ENCODE peak calls at places on chromosome 10, in five cellular contexts. S is stomach; F is iris pigment epithelial cell; W is DMS153; H is CD8-positive, alpha-beta T cell. U is an unnamed sample.
A peak's percentile ranks its signal among the peaks of the same experiment; 100 is the strongest.

GRCh38 chr10:116838143-116838725 is 11.1 kb upstream of the ENO4 start:
- DNase-seq in S (no peak), F (no peak), W (no peak), H (no peak), U (no peak)

GRCh38 chr10:21092683-21093524 is 195.8 kb upstream of the NEBL start:
- DNase-seq in S (no peak), F (peak; percentile 31), W (no peak), H (no peak), U (no peak)

GRCh38 chr10:119737827-119738226 is 12.0 kb downstream of the INPP5F start:
- DNase-seq in S (no peak), F (peak; percentile 95), W (peak; percentile 4), H (no peak), U (peak; percentile 78)

GRCh38 chr10:114523876-114524275 is 119.6 kb upstream of the AFAP1L2 start:
- DNase-seq in S (no peak), F (no peak), W (no peak), H (peak; percentile 33), U (no peak)

GRCh38 chr10:126851414-126851813 is 53.8 kb upstream of the DOCK1 start:
- DNase-seq in S (no peak), F (no peak), W (no peak), H (no peak), U (no peak)

GRCh38 chr10:93680414-93681047 is 21.9 kb downstream of the FRA10AC1 start:
- DNase-seq in S (no peak), F (peak; percentile 39), W (peak; percentile 63), H (no peak), U (peak; percentile 7)

GRCh38 chr10:106106114-106106513 is 1058.4 kb downstream of the SORCS1 start:
- DNase-seq in S (no peak), F (no peak), W (no peak), H (no peak), U (no peak)

GRCh38 chr10:66322261-66322660 is 603.6 kb upstream of the LRRTM3 start:
- DNase-seq in S (no peak), F (peak; percentile 1), W (no peak), H (no peak), U (peak; percentile 40)

GRCh38 chr10:101467286-101467770 is 113.4 kb downstream of the BTRC start:
- DNase-seq in S (no peak), F (peak; percentile 78), W (peak; percentile 84), H (peak; percentile 23), U (peak; percentile 64)

GRCh38 chr10:127848226-127848625 is 44.5 kb downstream of the CLRN3 start:
- DNase-seq in S (no peak), F (no peak), W (no peak), H (no peak), U (no peak)

GRCh38 chr10:55233505-55233904 is 432.5 kb upstream of the PCDH15 start:
- DNase-seq in S (no peak), F (no peak), W (no peak), H (no peak), U (no peak)

GRCh38 chr10:100743626-100744135 is 1.7 kb upstream of the PAX2 start:
- DNase-seq in S (peak; percentile 52), F (peak; percentile 70), W (no peak), H (peak; percentile 37), U (no peak)

GRCh38 chr10:70362357-70362756 is 20.1 kb downstream of the LRRC20 start:
- DNase-seq in S (no peak), F (no peak), W (no peak), H (no peak), U (no peak)

GRCh38 chr10:397321-398068 is 262.2 kb downstream of the ZMYND11 start:
- DNase-seq in S (no peak), F (no peak), W (no peak), H (no peak), U (peak; percentile 7)

GRCh38 chr10:8726666-8727065 is 672.2 kb downstream of the GATA3 start:
- DNase-seq in S (no peak), F (no peak), W (no peak), H (no peak), U (no peak)

GRCh38 chr10:113099431-113100298 is 149.6 kb downstream of the TCF7L2 start:
- DNase-seq in S (no peak), F (peak; percentile 50), W (peak; percentile 3), H (no peak), U (no peak)

GRCh38 chr10:119903946-119904666 is 11.6 kb downstream of the SEC23IP start:
- DNase-seq in S (peak; percentile 31), F (no peak), W (no peak), H (no peak), U (no peak)

GRCh38 chr10:74174533-74174932 is 23.5 kb downstream of the ADK start:
- DNase-seq in S (no peak), F (no peak), W (no peak), H (no peak), U (no peak)

GRCh38 chr10:113960617-113961260 is 82.9 kb upstream of the ADRB1 start:
- DNase-seq in S (peak; percentile 61), F (no peak), W (peak; percentile 93), H (peak; percentile 63), U (no peak)

GRCh38 chr10:73837072-73837471 is 25.7 kb upstream of the NDST2 start:
- DNase-seq in S (no peak), F (peak; percentile 70), W (no peak), H (no peak), U (no peak)

GRCh38 chr10:43731486-43731885 is 82.8 kb upstream of the ZNF32 start:
- DNase-seq in S (no peak), F (no peak), W (no peak), H (no peak), U (no peak)

GRCh38 chr10:44864042-44864436 is 47.1 kb upstream of the TMEM72 start:
- DNase-seq in S (no peak), F (no peak), W (peak; percentile 65), H (no peak), U (peak; percentile 19)

GRCh38 chr10:99520040-99520803 is 12.5 kb upstream of the NKX2-3 start:
- DNase-seq in S (no peak), F (no peak), W (no peak), H (no peak), U (no peak)

GRCh38 chr10:71333154-71333887 is 14.3 kb downstream of the SLC29A3 start:
- DNase-seq in S (no peak), F (no peak), W (peak; percentile 72), H (peak; percentile 3), U (peak; percentile 46)

GRCh38 chr10:28326516-28327493 is 23.9 kb upstream of the MPP7 start:
- DNase-seq in S (peak; percentile 70), F (peak; percentile 66), W (no peak), H (no peak), U (peak; percentile 51)

U was measured in foreskin keratinocyte.